ENCODE peak calls at places on chromosomes 1 and 21, in five cellular contexts. U, P, X, Y and Z are unnamed samples. For H3K9me3, the result is how much of the 10 kb centered on the place peaks cover.

GRCh38 chr1:91949356-91949699 is at the start of gene BRDT:
- DNase-seq in U (no peak), P (no peak), X (no peak), Y (no peak), Z (no peak)

GRCh38 chr21:21247441-21247840 is 249.2 kb downstream of the NCAM2 start:
- DNase-seq in U (peak), P (no peak), X (no peak), Y (no peak), Z (no peak)

GRCh38 chr1:38140025-38140487 is 93.5 kb upstream of the POU3F1 start:
- DNase-seq in U (peak), P (no peak), X (no peak), Y (no peak), Z (no peak)

GRCh38 chr1:85465791-85466134 is 804 bp upstream of the DDAH1 start:
- DNase-seq in U (no peak), P (no peak), X (no peak), Y (no peak), Z (no peak)

GRCh38 chr1:25805863-25806225 is 5.9 kb downstream of the SELENON start:
- DNase-seq in U (no peak), P (no peak), X (peak), Y (peak), Z (no peak)

GRCh38 chr1:71377886-71378285 is 297.1 kb upstream of the ZRANB2 start:
- DNase-seq in U (no peak), P (no peak), X (no peak), Y (no peak), Z (no peak)

GRCh38 chr1:63537940-63538339 is 14.6 kb downstream of the EFCAB7 start:
- DNase-seq in U (peak), P (peak), X (no peak), Y (no peak), Z (no peak)

GRCh38 chr1:171934664-171935063 is 93.4 kb downstream of the DNM3 start:
- DNase-seq in U (no peak), P (no peak), X (no peak), Y (no peak), Z (no peak)

GRCh38 chr1:23825762-23826522 is 713 bp upstream of the HMGCL start:
- DNase-seq in U (no peak), P (no peak), X (no peak), Y (no peak), Z (no peak)

GRCh38 chr1:238023137-238023536 is 132.4 kb upstream of the ZP4 start:
- DNase-seq in U (no peak), P (no peak), X (no peak), Y (no peak), Z (no peak)

DNA sequence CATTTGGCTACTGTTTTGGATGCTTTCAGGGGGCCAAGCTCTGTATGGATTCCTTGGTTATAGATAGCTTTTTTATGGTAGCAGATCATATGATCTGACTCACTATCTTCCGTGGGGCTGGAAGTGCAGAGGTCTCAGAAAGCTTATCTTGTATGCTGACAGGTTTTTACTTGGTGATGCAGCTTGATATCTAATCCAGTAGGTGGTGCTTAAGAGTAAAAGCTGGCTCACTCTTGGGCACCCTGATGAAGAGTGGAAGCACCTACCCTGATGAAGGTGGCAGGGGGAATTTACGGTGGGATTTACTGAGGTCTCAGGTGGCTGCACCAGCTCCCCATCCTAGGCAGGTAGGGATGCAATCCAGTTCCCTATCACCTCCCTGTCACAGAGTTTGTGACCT is 151.2 kb downstream of the PTBP2 start:
- DNase-seq in U (no peak), P (no peak), X (no peak), Y (no peak), Z (no peak)
- TF ChIP-seq CTCF in U (no peak), P (peak), X (no peak), Y (no peak), Z (no peak)

DNA sequence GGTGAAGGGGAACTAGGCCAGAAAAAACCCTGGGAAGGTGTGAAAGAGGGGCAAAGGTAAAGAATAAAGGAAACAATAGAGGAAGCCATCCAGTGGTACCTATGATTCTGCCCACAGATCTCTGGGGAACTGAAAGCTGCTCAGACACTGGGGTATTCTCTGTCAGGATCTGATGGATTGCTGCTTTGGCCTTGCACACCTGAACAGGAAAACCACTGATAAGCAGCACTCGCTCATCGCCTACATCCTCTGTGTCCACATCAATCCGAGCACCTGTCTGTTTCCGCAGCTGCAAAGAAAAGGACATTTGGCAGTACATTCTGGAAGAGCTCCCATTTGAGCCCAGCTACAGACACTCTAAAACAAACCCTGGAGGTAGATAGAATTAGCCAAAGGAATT is 10.4 kb downstream of the TDRKH start:
- DNase-seq in U (no peak), P (peak), X (no peak), Y (no peak), Z (no peak)
- H3K9me3 ChIP-seq in U (under half), P (under half), X (under half), Y (under half), Z (under half)

GRCh38 chr1:34108269-34108668 is 56.8 kb downstream of the CSMD2 start:
- DNase-seq in U (no peak), P (no peak), X (no peak), Y (no peak), Z (peak)

GRCh38 chr1:34115233-34115632 is 49.8 kb downstream of the CSMD2 start:
- DNase-seq in U (no peak), P (no peak), X (no peak), Y (no peak), Z (no peak)

GRCh38 chr1:34113362-34113761 is 51.7 kb downstream of the CSMD2 start:
- DNase-seq in U (no peak), P (peak), X (no peak), Y (peak), Z (peak)

GRCh38 chr1:34108711-34109110 is 56.3 kb downstream of the CSMD2 start:
- DNase-seq in U (no peak), P (no peak), X (no peak), Y (no peak), Z (peak)

GRCh38 chr1:34113887-34114286 is 51.1 kb downstream of the CSMD2 start:
- DNase-seq in U (peak), P (peak), X (no peak), Y (no peak), Z (no peak)
- TF ChIP-seq CTCF in U (peak), P (peak), X (no peak), Y (peak), Z (no peak)

GRCh38 chr1:247060771-247061170 is 17.8 kb downstream of the ZNF670 start:
- DNase-seq in U (no peak), P (no peak), X (no peak), Y (no peak), Z (no peak)

GRCh38 chr1:247056071-247056470 is 22.5 kb downstream of the ZNF670 start:
- DNase-seq in U (no peak), P (no peak), X (no peak), Y (no peak), Z (no peak)

DNA sequence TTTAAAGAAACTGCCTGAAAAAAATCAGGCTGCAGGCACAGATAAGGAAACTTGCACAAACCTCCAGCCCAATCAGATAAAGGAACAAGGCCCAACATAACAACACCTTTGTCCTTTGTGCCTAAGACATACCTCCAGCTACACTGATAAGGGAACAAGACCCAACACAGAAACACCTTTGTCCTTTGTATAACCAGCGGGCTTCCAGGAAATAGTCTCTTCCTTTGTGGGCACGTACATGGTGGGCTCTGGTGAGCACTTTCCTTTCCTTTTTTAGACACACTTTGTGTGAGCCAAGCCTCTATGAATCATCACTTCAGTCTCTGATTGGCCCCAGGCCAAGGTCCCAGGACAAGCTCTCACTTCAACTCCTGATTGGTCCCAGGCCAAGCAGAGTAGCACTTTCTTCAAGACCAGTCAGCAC is 23.6 kb downstream of the ZNF670 start:
- DNase-seq in U (no peak), P (no peak), X (no peak), Y (no peak), Z (no peak)
- H3K9me3 ChIP-seq in U (half or more), P (half or more), X (under half), Y (under half), Z (under half)

GRCh38 chr1:232629250-232630046 is 485 bp downstream of the SIPA1L2 start:
- DNase-seq in U (peak), P (no peak), X (peak), Y (peak), Z (peak)

GRCh38 chr1:232627645-232628334 is 2.1 kb downstream of the SIPA1L2 start:
- DNase-seq in U (peak), P (peak), X (no peak), Y (no peak), Z (no peak)

GRCh38 chr1:232627171-232627570 is 2.8 kb downstream of the SIPA1L2 start:
- DNase-seq in U (peak), P (no peak), X (no peak), Y (no peak), Z (no peak)

GRCh38 chr1:232630047-232630893 is at the start of gene SIPA1L2:
- DNase-seq in U (peak), P (peak), X (peak), Y (peak), Z (peak)

DNA sequence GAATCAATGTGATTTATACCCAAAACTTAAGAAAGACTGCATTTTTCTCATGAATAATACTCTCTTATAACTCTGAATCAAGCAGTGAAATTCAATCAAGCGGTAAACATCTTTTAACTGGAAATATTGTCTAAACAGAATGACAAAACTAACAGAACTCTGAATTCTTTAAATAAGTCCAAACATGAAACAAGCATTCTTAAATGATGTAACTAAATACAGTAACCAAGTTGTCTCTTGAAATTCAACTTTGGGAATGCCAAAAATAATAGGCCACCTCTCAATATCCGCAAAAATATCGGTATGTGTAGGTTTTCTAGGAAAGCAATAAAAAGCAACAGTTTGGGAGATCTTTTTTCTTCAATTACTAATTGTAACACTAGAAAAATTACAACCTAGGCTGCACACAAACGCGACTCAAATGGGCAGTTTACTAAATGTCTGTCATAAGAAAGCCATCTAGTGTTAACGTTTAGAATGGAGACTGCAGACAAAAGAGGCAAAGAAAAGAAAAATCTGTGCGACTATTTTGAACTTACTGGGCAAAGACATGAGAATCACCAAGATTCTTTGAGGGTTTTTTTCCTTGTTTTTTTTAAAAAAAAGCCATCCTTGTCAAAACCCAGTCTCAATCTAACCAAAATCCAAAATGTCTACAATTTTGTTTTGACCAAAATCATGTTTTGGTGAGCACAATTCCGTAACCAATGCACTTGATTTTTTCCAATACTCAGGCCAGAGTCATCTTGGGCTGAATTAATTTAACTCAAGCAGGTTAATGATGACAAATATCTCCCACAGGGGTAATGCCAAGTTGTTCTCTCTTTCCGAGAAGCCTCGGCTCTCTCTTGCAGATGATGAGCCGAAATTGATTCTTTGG is 1.4 kb downstream of the SIPA1L2 start:
- DNase-seq in U (peak), P (peak), X (no peak), Y (no peak), Z (no peak)
- TF ChIP-seq CTCF in U (peak), P (peak), X (peak), Y (no peak), Z (no peak)

GRCh38 chr1:155017021-155017945 is 14.7 kb downstream of the ZBTB7B start:
- DNase-seq in U (peak), P (peak), X (peak), Y (peak), Z (peak)
- H3K9me3 ChIP-seq in U (under half), P (under half), X (under half), Y (under half), Z (under half)

GRCh38 chr1:176744142-176744541 is 281.2 kb downstream of the PAPPA2 start:
- DNase-seq in U (no peak), P (no peak), X (no peak), Y (no peak), Z (no peak)

GRCh38 chr1:176741181-176741580 is 278.2 kb downstream of the PAPPA2 start:
- DNase-seq in U (no peak), P (no peak), X (no peak), Y (no peak), Z (no peak)

GRCh38 chr1:176745945-176746344 is 283.0 kb downstream of the PAPPA2 start:
- DNase-seq in U (peak), P (no peak), X (no peak), Y (no peak), Z (no peak)
- TF ChIP-seq CTCF in U (peak), P (peak), X (no peak), Y (no peak), Z (no peak)

DNA sequence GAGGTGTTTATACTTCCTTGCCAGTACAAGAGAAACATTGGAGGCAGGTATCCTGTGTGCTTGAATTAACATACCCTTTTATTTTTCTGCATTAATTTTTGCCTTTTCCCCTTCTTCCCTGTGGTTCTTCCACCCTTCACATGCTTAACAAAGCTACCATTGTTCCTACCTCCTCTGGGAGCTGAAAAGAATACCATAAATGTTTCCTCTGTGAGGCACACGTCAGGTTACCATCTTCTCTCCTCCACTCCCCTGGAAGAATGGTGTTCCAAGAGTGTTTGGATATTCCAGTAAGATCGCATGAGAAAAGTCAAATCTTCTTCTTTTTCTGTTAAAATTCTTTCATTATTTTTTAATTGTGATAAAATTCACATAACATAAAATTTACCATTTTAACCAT is 74.6 kb upstream of the MARK1 start:
- DNase-seq in U (no peak), P (no peak), X (no peak), Y (no peak), Z (no peak)
- H3K9me3 ChIP-seq in U (under half), P (under half), X (under half), Y (under half), Z (under half)

DNA sequence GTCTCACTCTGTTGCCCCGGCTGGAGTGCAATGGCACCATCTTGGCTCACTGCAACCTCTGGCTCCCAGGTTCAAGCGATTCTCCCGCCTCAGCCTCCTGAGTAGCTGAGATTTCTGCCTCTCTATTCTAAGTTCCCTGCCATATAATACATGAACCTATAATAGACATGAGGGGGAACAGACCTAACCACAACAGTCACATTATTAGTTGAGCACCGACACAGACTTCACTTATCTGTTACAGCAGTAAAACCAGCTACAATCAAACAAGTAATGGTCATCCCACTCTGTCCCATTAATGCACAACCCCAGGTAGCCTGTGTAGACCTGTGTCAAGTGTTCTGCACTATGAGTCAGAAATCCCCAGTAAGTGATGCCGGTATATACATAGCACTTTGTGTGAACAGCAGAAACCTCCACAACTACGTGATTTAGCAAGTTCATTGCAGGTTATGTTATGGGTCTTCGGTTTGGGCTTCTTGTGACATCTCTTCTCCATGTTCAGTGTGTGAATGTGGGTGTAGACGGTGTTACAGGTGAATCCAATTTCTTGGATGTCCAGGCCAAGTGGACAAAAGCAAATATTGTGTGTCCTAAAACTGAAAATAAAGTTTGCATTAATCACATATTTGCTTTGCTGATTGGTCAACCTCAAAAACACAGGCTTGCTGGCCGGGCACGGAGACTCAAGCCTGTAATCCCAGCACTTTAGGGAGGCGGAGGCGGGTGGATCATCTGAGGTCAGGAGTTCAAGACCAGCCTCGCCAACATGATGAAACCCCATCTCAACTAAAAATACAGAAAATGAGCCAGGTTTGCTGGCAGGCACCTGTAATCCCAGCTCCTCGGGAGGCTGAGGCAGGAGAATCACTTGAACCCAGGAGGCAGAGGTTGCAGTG is 3.6 kb downstream of the MMACHC start:
- DNase-seq in U (no peak), P (no peak), X (no peak), Y (no peak), Z (no peak)
- TF ChIP-seq CTCF in U (no peak), P (no peak), X (no peak), Y (no peak), Z (no peak)

DNA sequence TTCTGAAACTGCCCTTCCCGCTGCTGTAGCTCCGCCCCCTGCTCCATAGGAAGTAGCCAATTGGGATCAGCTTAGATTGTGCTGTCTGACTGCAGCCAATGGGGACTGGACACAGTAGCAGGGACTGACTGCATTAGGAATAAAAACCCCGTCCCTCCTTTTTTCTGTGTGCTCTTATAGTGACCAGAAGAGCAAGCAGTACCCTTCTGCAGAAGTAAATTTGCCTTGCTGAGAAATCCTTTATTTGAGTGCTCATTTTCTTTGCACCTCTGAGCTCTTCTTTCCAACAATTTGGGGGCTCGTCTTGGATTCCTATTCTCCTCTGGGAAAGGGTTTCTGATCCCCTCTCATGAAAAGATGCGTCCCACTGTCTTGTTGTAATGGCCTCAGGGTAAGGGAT is 16.2 kb downstream of the OR2L13 start:
- DNase-seq in U (no peak), P (no peak), X (no peak), Y (no peak), Z (no peak)
- H3K9me3 ChIP-seq in U (half or more), P (under half), X (under half), Y (under half), Z (under half)